ENCODE peak calls at places on chromosomes 3 and 15, in five cellular contexts. H is activated CD8-positive, alpha-beta memory T cell treated with anti-CD3 and anti-CD28 coated beads for 24 hours; R is ELR; N is HEK293T; V is GM12892. F is an unnamed sample.

GRCh38 chr3:144181062-144181461 is 209.4 kb downstream of the DIPK2A start:
- DNase-seq in H (no peak), R (no peak), N (no peak), V (no peak), F (no peak)

GRCh38 chr3:20194793-20195460 is 8.9 kb upstream of the SGO1 start:
- DNase-seq in H (no peak), R (peak), N (no peak), V (no peak), F (peak)

GRCh38 chr15:83846847-83847246 is 192.9 kb downstream of the ADAMTSL3 start:
- DNase-seq in H (no peak), R (peak), N (no peak), V (no peak), F (peak)

GRCh38 chr3:49719214-49719884 is at the start of gene AMIGO3:
- DNase-seq in H (peak), R (peak), N (peak), V (peak), F (peak)

GRCh38 chr3:169604568-169604967 is 58.9 kb downstream of the MECOM start:
- DNase-seq in H (no peak), R (peak), N (no peak), V (no peak), F (peak)

GRCh38 chr3:42267878-42268277 is 1.9 kb upstream of the CCK start:
- DNase-seq in H (no peak), R (no peak), N (no peak), V (no peak), F (no peak)

GRCh38 chr15:65778269-65778668 is 13.8 kb downstream of the DENND4A start:
- DNase-seq in H (no peak), R (no peak), N (no peak), V (no peak), F (no peak)

GRCh38 chr3:124034016-124034808 is 42.3 kb upstream of the ROPN1 start:
- DNase-seq in H (peak), R (peak), N (peak), V (no peak), F (peak)

GRCh38 chr3:193662757-193663322 is 69.8 kb downstream of the OPA1 start:
- DNase-seq in H (no peak), R (no peak), N (no peak), V (no peak), F (no peak)

GRCh38 chr3:45057557-45057956 is 31.5 kb downstream of the CLEC3B start:
- DNase-seq in H (no peak), R (peak), N (no peak), V (no peak), F (no peak)

GRCh38 chr15:56342653-56343052 is 22.6 kb upstream of the TEX9 start:
- DNase-seq in H (no peak), R (no peak), N (no peak), V (no peak), F (no peak)

GRCh38 chr3:39668420-39668819 is 141.0 kb upstream of the MYRIP start:
- DNase-seq in H (no peak), R (peak), N (peak), V (no peak), F (peak)

GRCh38 chr15:29612096-29612495 is 210.2 kb downstream of the TJP1 start:
- DNase-seq in H (no peak), R (peak), N (no peak), V (no peak), F (peak)

GRCh38 chr3:99175276-99175801 is 273.8 kb upstream of the DCBLD2 start:
- DNase-seq in H (no peak), R (no peak), N (no peak), V (no peak), F (no peak)

GRCh38 chr3:113654851-113655250 is 41.6 kb downstream of the USF3 start:
- DNase-seq in H (no peak), R (no peak), N (no peak), V (no peak), F (no peak)